ENCODE peak calls at places on chromosomes 11 and 22, in four cellular contexts. V, Y, O and X are unnamed samples.

GRCh38 chr11:2583605-2583958 is 116.2 kb downstream of the KCNQ1OT1 start:
- DNase-seq in V (no peak), Y (no peak), O (no peak), X (peak)

GRCh38 chr11:66636411-66636810 is 2.1 kb upstream of the RBM4 start:
- DNase-seq in V (no peak), Y (no peak), O (no peak), X (no peak)

GRCh38 chr11:126484266-126484665 is 128.8 kb downstream of the ST3GAL4 start:
- DNase-seq in V (no peak), Y (no peak), O (no peak), X (no peak)

GRCh38 chr11:61820174-61820573 is 3.4 kb upstream of the FADS1 start:
- DNase-seq in V (no peak), Y (peak), O (no peak), X (no peak)

GRCh38 chr22:22710719-22711531 is 66.5 kb downstream of the GGTLC2 start:
- DNase-seq in V (peak), Y (peak), O (peak), X (peak)

GRCh38 chr22:18091916-18092526 is 14.2 kb downstream of the PEX26 start:
- DNase-seq in V (peak), Y (peak), O (no peak), X (no peak)

GRCh38 chr22:48499456-48500425 is 1327.9 kb downstream of the BRD1 start:
- DNase-seq in V (peak), Y (no peak), O (no peak), X (no peak)

GRCh38 chr22:17436981-17437410 is 67.7 kb downstream of the CECR2 start:
- DNase-seq in V (peak), Y (no peak), O (no peak), X (no peak)

GRCh38 chr22:21446827-21447690 is 20.1 kb upstream of the TMEM191C start:
- DNase-seq in V (peak), Y (no peak), O (peak), X (peak)

GRCh38 chr22:35742342-35743100 is 24.8 kb downstream of the APOL5 start:
- DNase-seq in V (no peak), Y (no peak), O (no peak), X (no peak)

GRCh38 chr22:45268958-45269844 is 15.5 kb upstream of the UPK3A start:
- DNase-seq in V (peak), Y (peak), O (peak), X (peak)

GRCh38 chr11:14369598-14369997 is 10.6 kb upstream of the RRAS2 start:
- DNase-seq in V (no peak), Y (no peak), O (peak), X (no peak)

GRCh38 chr11:110908401-110909106 is 196.3 kb upstream of the ARHGAP20 start:
- DNase-seq in V (no peak), Y (no peak), O (no peak), X (no peak)

GRCh38 chr22:41532908-41533825 is 11.1 kb downstream of the POLR3H start:
- DNase-seq in V (peak), Y (peak), O (peak), X (peak)

GRCh38 chr11:66068923-66069714 is 953 bp upstream of the PACS1 start:
- DNase-seq in V (peak), Y (no peak), O (peak), X (no peak)

GRCh38 chr11:95827661-95828060 is 37.4 kb downstream of the CEP57 start:
- DNase-seq in V (no peak), Y (no peak), O (no peak), X (no peak)

GRCh38 chr11:14894657-14895598 is 2.9 kb upstream of the CYP2R1 start:
- DNase-seq in V (peak), Y (no peak), O (no peak), X (peak)

GRCh38 chr11:61539009-61539408 is 30.5 kb downstream of the LRRC10B start:
- DNase-seq in V (no peak), Y (no peak), O (no peak), X (no peak)

GRCh38 chr11:95081412-95081811 is 8.2 kb upstream of the ENDOD1 start:
- DNase-seq in V (peak), Y (no peak), O (no peak), X (no peak)

GRCh38 chr11:76174330-76174729 is 32.0 kb downstream of the WNT11 start:
- DNase-seq in V (no peak), Y (no peak), O (no peak), X (no peak)

GRCh38 chr11:77039491-77040400 is 5.5 kb downstream of the B3GNT6 start:
- DNase-seq in V (peak), Y (peak), O (peak), X (peak)

GRCh38 chr11:67453816-67454732 is 1.1 kb upstream of the CABP4 start:
- DNase-seq in V (no peak), Y (no peak), O (no peak), X (no peak)

GRCh38 chr11:78256962-78257361 is 68.2 kb downstream of the USP35 start:
- DNase-seq in V (peak), Y (peak), O (no peak), X (peak)

GRCh38 chr22:45308624-45309421 is 911 bp upstream of the FAM118A start:
- DNase-seq in V (no peak), Y (peak), O (peak), X (no peak)

GRCh38 chr11:32416301-32416700 is 19.0 kb downstream of the WT1 start:
- DNase-seq in V (no peak), Y (no peak), O (no peak), X (no peak)

GRCh38 chr11:78000193-78000592 is 5.7 kb upstream of the INTS4 start:
- DNase-seq in V (no peak), Y (peak), O (peak), X (no peak)

GRCh38 chr11:120272303-120272702 is 32.4 kb downstream of the POU2F3 start:
- DNase-seq in V (no peak), Y (no peak), O (no peak), X (no peak)

GRCh38 chr11:117669062-117669461 is 128.0 kb downstream of the DSCAML1 start:
- DNase-seq in V (no peak), Y (no peak), O (no peak), X (no peak)

GRCh38 chr11:120710354-120711187 is 199.0 kb downstream of the GRIK4 start:
- DNase-seq in V (no peak), Y (peak), O (peak), X (peak)

GRCh38 chr11:131392528-131393255 is 22.3 kb downstream of the NTM start:
- DNase-seq in V (no peak), Y (peak), O (no peak), X (no peak)

GRCh38 chr22:36009085-36009484 is 19.5 kb downstream of the RBFOX2 start:
- DNase-seq in V (no peak), Y (no peak), O (no peak), X (no peak)

GRCh38 chr11:31816467-31817053 is 5.4 kb upstream of the PAX6 start:
- DNase-seq in V (no peak), Y (peak), O (peak), X (peak)

GRCh38 chr11:73271936-73272679 is at the start of gene P2RY6:
- DNase-seq in V (peak), Y (no peak), O (no peak), X (peak)

GRCh38 chr11:69632900-69633299 is 8.1 kb upstream of the CCND1 start:
- DNase-seq in V (no peak), Y (no peak), O (no peak), X (no peak)

GRCh38 chr22:19519041-19519926 is 4.9 kb downstream of the CLDN5 start:
- DNase-seq in V (no peak), Y (no peak), O (no peak), X (no peak)

GRCh38 chr11:134516529-134516928 is 104.5 kb upstream of the B3GAT1 start:
- DNase-seq in V (no peak), Y (peak), O (no peak), X (peak)

GRCh38 chr11:8814209-8814922 is 96.6 kb upstream of the AKIP1 start:
- DNase-seq in V (no peak), Y (peak), O (no peak), X (no peak)
- H3K4me3 ChIP-seq in V (no peak), Y (no peak), O (no peak), X (no peak)

GRCh38 chr22:39080052-39080762 is 3.1 kb downstream of the APOBEC3G start:
- DNase-seq in V (no peak), Y (no peak), O (no peak), X (no peak)

GRCh38 chr22:39073941-39074340 is 3.1 kb upstream of the APOBEC3G start:
- DNase-seq in V (no peak), Y (no peak), O (no peak), X (no peak)

GRCh38 chr22:39078329-39078728 is 1.3 kb downstream of the APOBEC3G start:
- DNase-seq in V (no peak), Y (no peak), O (no peak), X (peak)

GRCh38 chr22:39080993-39081513 is 4.0 kb downstream of the APOBEC3G start:
- DNase-seq in V (no peak), Y (no peak), O (no peak), X (peak)

DNA sequence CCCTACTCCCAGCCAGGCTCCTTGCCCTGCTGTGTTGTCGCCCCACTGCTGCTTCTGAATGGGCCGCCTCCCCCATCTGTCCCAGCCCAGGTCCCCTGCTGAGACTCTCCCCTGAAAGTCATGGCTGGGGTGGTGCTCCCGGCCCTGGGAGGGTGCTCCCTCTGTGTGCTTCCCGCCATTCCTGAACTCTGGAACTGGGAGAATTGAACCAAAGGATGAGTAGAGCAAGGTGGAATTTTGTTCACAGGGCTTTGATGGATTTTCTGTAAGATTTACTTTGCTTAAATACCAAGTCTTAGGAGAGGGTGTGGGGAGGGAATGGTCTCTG is 402 bp downstream of the APOBEC3G start:
- DNase-seq in V (no peak), Y (no peak), O (no peak), X (no peak)
- H3K4me3 ChIP-seq in V (peak), Y (peak), O (no peak), X (peak)

GRCh38 chr22:25829237-25829636 is 87.2 kb downstream of the MYO18B start:
- DNase-seq in V (no peak), Y (no peak), O (no peak), X (no peak)

GRCh38 chr22:25828422-25828821 is 86.4 kb downstream of the MYO18B start:
- DNase-seq in V (no peak), Y (no peak), O (no peak), X (no peak)

GRCh38 chr22:25833091-25833490 is 91.1 kb downstream of the MYO18B start:
- DNase-seq in V (peak), Y (no peak), O (no peak), X (no peak)

GRCh38 chr22:25827415-25827814 is 85.4 kb downstream of the MYO18B start:
- DNase-seq in V (no peak), Y (no peak), O (no peak), X (no peak)

DNA sequence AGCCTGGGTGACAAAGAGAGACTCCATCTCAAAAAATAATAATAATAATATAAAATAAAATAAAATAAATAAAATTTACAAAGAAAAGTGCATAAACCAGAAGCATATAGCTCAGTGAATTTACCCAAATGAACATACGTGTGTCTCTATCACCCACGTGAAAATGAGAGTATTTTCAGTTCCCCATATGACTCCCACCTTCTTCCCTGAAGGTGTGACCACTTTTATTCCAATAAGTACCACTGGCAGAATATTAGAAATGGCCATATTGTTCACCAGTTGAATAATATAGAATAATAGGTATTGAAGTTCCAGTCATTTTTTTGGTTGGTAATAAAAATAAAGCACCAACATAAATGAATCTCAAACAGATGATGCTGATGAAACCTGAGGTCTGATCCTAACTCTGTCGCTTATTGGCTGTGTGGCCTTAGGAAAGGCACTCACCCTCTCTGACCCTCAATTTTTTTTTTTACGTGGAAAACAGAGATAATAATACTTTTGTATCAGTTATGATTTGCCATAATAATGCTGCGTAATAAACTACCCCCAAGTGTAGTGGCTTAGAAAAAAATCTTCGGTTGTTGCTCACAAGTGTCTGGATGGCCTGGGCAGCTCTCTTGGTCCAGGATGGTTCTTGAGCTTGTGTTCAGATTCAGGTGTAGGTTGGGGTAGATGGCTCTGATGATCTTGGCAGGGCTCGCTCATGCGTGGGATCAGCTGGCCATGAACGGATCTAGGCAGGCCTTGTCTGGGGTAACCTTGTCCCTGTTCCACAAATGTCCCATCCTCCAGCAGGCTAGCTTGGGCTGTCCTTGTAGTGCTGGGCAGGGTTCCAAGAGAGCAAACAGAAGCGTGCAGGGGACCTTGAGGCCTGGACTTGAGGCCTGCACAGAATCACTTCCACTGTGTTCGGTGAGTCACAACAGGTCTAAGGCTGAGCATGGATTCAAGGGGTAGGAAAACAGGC is 88.1 kb downstream of the MYO18B start:
- DNase-seq in V (peak), Y (no peak), O (no peak), X (no peak)
- H3K4me3 ChIP-seq in V (no peak), Y (no peak), O (no peak), X (no peak)

GRCh38 chr11:114219559-114220349 is 76.4 kb upstream of the NNMT start:
- DNase-seq in V (no peak), Y (peak), O (no peak), X (no peak)

GRCh38 chr11:114216804-114217195 is 79.4 kb upstream of the NNMT start:
- DNase-seq in V (no peak), Y (peak), O (no peak), X (no peak)

GRCh38 chr11:114215428-114215827 is 80.8 kb upstream of the NNMT start:
- DNase-seq in V (no peak), Y (no peak), O (no peak), X (no peak)

GRCh38 chr11:114215871-114216803 is 80.1 kb upstream of the NNMT start:
- DNase-seq in V (peak), Y (no peak), O (no peak), X (no peak)

GRCh38 chr11:114218508-114218907 is 77.7 kb upstream of the NNMT start:
- DNase-seq in V (no peak), Y (no peak), O (no peak), X (no peak)
- H3K4me3 ChIP-seq in V (no peak), Y (no peak), O (no peak), X (no peak)

GRCh38 chr11:129281471-129282268 is 89.5 kb upstream of the ARHGAP32 start:
- DNase-seq in V (no peak), Y (no peak), O (no peak), X (no peak)

GRCh38 chr11:129282634-129283033 is 90.5 kb upstream of the ARHGAP32 start:
- DNase-seq in V (no peak), Y (no peak), O (no peak), X (no peak)

GRCh38 chr11:129280027-129280811 is 88.1 kb upstream of the ARHGAP32 start:
- DNase-seq in V (no peak), Y (peak), O (no peak), X (no peak)

GRCh38 chr11:129285387-129285786 is 90.3 kb upstream of the BARX2 start:
- DNase-seq in V (no peak), Y (peak), O (no peak), X (no peak)

DNA sequence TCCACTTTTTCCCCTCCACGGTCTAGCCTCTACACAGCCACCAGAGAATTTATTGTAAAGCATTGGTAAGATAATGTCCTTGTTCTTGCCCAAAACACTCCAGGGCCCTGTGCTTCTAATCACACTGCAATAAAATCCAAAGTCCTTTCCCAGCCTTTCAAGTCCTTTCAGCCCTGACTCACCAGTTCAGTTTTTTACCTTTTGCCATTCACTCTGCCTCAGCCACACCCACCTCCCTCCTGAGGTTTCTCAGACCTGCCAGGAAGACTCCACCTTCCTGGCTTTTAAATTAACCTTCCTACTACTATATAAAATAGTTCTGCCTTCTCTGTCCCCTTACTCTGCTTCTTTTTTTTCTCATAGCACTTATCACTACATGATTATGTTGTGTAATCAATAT is 91.0 kb upstream of the ARHGAP32 start:
- DNase-seq in V (no peak), Y (peak), O (no peak), X (no peak)
- H3K4me3 ChIP-seq in V (no peak), Y (no peak), O (no peak), X (no peak)

DNA sequence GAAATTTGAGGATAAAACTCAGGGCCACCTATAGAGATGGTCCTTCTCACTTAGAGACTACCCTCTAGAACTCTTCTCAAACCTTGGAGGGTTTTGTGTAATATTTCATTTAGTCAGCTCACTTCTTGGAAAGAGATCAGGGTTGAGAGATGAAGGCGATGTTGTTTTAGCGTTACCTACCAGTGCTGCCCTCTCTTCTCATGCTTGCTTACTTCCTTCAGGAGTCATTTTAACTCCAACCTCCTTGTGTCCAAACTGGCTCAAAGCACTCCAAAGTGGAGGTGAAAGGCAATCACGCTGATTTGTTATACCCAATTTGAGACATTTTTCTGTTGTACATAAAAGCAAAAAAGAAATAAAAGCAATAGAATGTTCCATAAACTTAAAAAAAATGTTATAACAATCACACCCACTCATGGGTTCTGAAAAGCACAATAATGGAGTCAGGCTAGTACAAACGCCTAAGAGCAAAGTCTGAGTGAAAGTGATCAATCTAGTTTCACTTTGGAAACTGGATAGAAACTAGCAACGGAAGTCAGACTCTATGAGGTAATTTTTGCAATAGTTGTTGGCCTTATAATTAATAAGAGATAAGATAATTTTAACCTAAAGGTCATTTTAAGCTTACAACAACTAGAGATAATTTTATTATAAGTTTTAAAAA is 117.1 kb downstream of the MRTFA start:
- DNase-seq in V (no peak), Y (peak), O (no peak), X (no peak)
- H3K4me3 ChIP-seq in V (no peak), Y (no peak), O (no peak), X (no peak)

DNA sequence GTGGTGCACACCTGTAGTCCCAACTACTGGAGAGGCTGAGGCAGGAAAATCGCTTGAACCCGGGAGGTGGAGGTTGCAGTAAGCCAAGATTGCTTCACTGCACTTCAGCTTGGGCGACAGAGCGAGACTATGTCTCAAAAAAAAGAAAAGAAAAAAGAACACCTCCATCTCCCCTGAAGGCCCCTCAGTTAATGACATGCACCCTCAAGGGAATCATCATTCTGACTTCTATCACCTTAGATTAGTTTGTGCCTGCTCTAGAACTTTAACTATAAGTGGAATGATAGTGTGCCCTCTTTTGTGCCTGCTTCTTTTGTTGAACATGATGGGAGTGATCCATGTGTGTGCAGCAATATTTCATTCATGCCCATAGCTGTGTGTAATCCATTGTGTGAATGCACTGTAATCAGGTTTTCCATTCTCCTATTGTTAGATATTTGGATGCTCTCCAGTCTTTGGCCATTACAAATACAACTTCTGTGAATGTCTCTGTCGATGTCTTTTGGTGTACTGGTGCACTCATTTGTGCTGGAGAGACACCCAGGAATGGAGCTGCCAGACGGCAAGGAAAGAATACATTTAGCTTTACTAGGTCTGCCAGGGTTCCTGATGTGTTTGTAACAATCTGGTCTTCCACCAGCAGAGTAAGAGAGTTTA is 883 bp upstream of the VPREB3 start:
- DNase-seq in V (no peak), Y (no peak), O (no peak), X (no peak)
- H3K4me3 ChIP-seq in V (no peak), Y (no peak), O (no peak), X (no peak)